ENCODE peak calls at places on chromosomes 6 and 20, in four cellular contexts. W is A549, L is sigmoid colon, X is K562. N is an unnamed sample.

GRCh38 chr20:5652626-5653573 is 97.3 kb upstream of the SHLD1 start:
- DNase-seq in W (peak; percentile 88), X (no peak), L (no peak), N (no peak)

GRCh38 chr6:42226251-42227143 is 8.8 kb upstream of the MRPS10 start:
- DNase-seq in X (no peak), L (no peak), W (peak; percentile 88), N (no peak)

GRCh38 chr6:165488624-165489295 is 174.3 kb downstream of the PDE10A start:
- DNase-seq in L (no peak), W (no peak), X (no peak), N (no peak)

GRCh38 chr20:51729771-51730170 is 38.4 kb downstream of the ATP9A start:
- DNase-seq in W (no peak), X (no peak), L (no peak), N (no peak)

GRCh38 chr6:9924971-9925370 is 489.9 kb downstream of the TFAP2A start:
- DNase-seq in W (no peak), X (no peak), L (no peak), N (no peak)

GRCh38 chr20:1632228-1632577 is 12.4 kb upstream of the SIRPB1 start:
- DNase-seq in L (no peak), X (no peak), W (no peak), N (no peak)

GRCh38 chr6:68635706-68636513 is 828 bp downstream of the ADGRB3 start:
- DNase-seq in X (peak; percentile 25), W (no peak), L (peak; percentile 73), N (no peak)

GRCh38 chr6:148367418-148368024 is 24.9 kb downstream of the SASH1 start:
- DNase-seq in X (no peak), W (no peak), L (peak; percentile 76), N (peak; percentile 82)

DNA sequence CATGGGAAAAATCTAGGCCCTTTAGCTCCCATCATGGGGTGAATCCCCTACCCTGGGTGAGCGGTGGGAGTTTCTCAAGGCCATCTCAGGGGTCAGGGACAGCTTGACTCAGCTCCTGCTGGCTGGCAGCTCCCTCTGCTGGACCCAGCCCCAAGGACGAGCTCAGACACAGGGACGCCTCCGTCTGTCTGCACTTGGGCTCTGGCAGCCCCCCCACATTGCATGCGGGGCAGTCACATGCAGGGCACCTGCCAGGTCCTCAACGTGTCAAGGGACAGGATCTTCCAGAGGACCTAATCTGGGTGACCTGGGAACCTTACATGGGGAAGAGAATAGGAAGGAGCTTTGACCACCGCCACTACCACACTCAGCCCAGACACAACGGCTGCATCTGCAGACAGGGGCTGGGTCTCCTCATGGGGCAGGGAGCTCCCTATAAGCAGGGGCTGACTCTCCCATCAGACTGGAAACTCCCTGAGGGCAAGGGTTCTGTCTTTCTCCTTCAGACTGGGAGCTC is 173.4 kb downstream of the MRPL14 start:
- DNase-seq in X (no peak), L (no peak), W (no peak), N (peak; percentile 51)
- TF ChIP-seq CTCF in X (peak; percentile 69), L (no peak), W (no peak), N (peak; percentile 29)

GRCh38 chr20:61817575-61817974 is 248.1 kb downstream of the TAF4 start:
- DNase-seq in W (no peak), X (no peak), L (no peak), N (no peak)
- TF ChIP-seq POLR2A in W (no peak), X (no peak), L (no peak), N (no peak)

GRCh38 chr6:135215563-135215962 is 34.5 kb downstream of the MYB start:
- DNase-seq in W (no peak), L (no peak), X (no peak), N (no peak)
- H3K4me3 ChIP-seq in W (no peak overlapping the region), L (no peak overlapping the region), X (no peak overlapping the region), N (no peak overlapping the region)

DNA sequence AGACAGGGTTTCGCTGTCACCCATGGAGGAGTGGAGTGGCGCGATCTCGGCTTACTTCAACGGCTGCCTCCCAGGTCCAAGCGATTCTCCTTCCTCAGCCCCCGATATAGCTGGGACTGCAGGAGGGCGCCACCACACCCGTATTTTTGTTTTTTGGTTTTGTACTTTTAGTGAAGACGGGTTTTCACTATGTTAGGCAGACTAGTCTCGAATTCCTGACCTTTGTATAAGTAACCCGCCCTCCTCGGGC is 115.4 kb upstream of the BTN3A2 start:
- DNase-seq in L (peak; percentile 66), W (no peak), X (no peak), N (no peak)
- TF ChIP-seq CTCF in L (no peak), W (no peak), X (no peak), N (no peak)

GRCh38 chr6:45900808-45901752 is 114.6 kb downstream of the CLIC5 start:
- DNase-seq in W (no peak), X (no peak), L (no peak), N (no peak)

GRCh38 chr6:45901777-45902650 is 113.6 kb downstream of the CLIC5 start:
- DNase-seq in X (no peak), L (no peak), W (no peak), N (no peak)

GRCh38 chr6:45899683-45899946 is 116.0 kb downstream of the CLIC5 start:
- DNase-seq in W (no peak), L (no peak), X (no peak), N (no peak)

GRCh38 chr6:45903959-45904358 is 111.7 kb downstream of the CLIC5 start:
- DNase-seq in X (no peak), W (no peak), L (no peak), N (no peak)

GRCh38 chr6:45902984-45903383 is 112.7 kb downstream of the CLIC5 start:
- DNase-seq in X (no peak), L (no peak), W (no peak), N (no peak)
- TF ChIP-seq POLR2A in X (no peak), L (no peak), W (no peak), N (no peak)

GRCh38 chr6:25068866-25069265 is 133.1 kb upstream of the RIPOR2 start:
- DNase-seq in X (no peak), L (no peak), W (no peak), N (no peak)

GRCh38 chr6:25066593-25066992 is 130.8 kb upstream of the RIPOR2 start:
- DNase-seq in X (no peak), L (no peak), W (no peak), N (no peak)

DNA sequence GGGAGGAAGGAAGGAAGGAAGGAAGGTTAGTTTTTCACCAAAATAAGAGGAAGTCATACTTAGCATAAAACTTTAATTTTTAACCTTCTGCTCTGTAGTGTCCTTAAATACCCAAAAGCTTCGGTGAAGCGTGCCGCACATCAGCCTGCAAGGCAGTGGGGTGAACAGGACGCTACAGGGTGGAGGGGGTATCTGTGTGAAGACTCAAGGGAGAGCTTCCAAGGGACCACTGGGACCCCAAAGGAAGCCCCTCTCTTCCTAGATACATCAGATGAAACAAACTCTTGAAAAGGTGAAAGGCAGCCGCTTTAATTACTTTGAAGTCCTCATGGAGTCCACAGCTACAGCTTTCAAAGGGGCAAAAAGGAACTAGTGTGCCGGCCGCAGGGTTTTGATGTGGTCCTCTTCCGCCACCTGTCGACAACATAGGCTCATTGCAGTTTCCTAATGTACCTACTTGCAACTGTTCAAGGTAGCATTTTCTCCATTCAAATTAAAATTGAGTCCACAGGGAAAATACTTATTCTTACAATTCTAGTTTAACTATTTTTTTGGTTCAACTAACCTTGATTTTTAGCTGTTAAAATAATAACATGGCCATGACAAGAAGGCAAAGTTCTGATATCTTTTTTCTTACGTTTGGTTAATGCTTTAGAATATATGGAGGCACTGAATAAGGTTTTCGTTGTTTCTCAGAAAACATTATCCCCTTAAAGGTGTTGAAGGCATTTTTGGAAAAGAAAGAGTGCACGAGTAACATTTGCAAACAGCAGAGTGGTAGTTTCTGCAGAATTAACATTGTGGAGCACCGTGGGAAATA is 135.0 kb upstream of the RIPOR2 start:
- DNase-seq in W (peak; percentile 68), X (peak; percentile 71), L (peak; percentile 88), N (peak; percentile 87)
- H3K4me3 ChIP-seq in W (no peak overlapping the region), X (no peak overlapping the region), L (no peak overlapping the region), N (no peak overlapping the region)

GRCh38 chr6:13359287-13359686 is 30.9 kb upstream of the TBC1D7 start:
- DNase-seq in X (no peak), W (no peak), L (no peak), N (no peak)
- TF ChIP-seq CTCF in X (no peak), W (no peak), L (no peak), N (no peak)

N was measured in NB4.